ENCODE peak calls at places on chromosomes 2 and 18, in six cellular contexts. One of them, this sample, is unnamed.
A peak's percentile ranks its signal among the peaks of the same experiment; 100 is the strongest.

GRCh38 chr2:64330691-64331429 is 123.1 kb upstream of the LGALSL start:
- DNase-seq in cardiac fibroblast: peak; percentile 94
- DNase-seq in dorsolateral prefrontal cortex: peak; percentile 75
- DNase-seq in cardiac muscle cell: peak; percentile 94
- DNase-seq in fibroblast of pulmonary artery: peak; percentile 95
- DNase-seq in MM.1S: peak; percentile 78
- DNase-seq in this sample: peak; percentile 35

GRCh38 chr18:33558529-33558928 is 19.5 kb upstream of the ASXL3 start:
- DNase-seq in cardiac fibroblast: no peak
- DNase-seq in dorsolateral prefrontal cortex: no peak
- DNase-seq in cardiac muscle cell: no peak
- DNase-seq in fibroblast of pulmonary artery: no peak
- DNase-seq in MM.1S: no peak
- DNase-seq in this sample: no peak

GRCh38 chr2:149994057-149994728 is 406.6 kb upstream of the MMADHC start:
- DNase-seq in cardiac fibroblast: peak; percentile 66
- DNase-seq in dorsolateral prefrontal cortex: no peak
- DNase-seq in cardiac muscle cell: peak; percentile 58
- DNase-seq in fibroblast of pulmonary artery: peak; percentile 55
- DNase-seq in MM.1S: no peak
- DNase-seq in this sample: no peak

GRCh38 chr2:212609499-212609898 is 70.9 kb upstream of the ERBB4 start:
- DNase-seq in cardiac fibroblast: no peak
- DNase-seq in dorsolateral prefrontal cortex: no peak
- DNase-seq in cardiac muscle cell: no peak
- DNase-seq in fibroblast of pulmonary artery: no peak
- DNase-seq in MM.1S: no peak
- DNase-seq in this sample: no peak

GRCh38 chr2:172408143-172408766 is 19.1 kb upstream of the ITGA6 start:
- DNase-seq in cardiac fibroblast: no peak
- DNase-seq in dorsolateral prefrontal cortex: no peak
- DNase-seq in cardiac muscle cell: no peak
- DNase-seq in fibroblast of pulmonary artery: no peak
- DNase-seq in MM.1S: no peak
- DNase-seq in this sample: no peak

GRCh38 chr2:32836961-32837360 is 109.8 kb upstream of the LTBP1 start:
- DNase-seq in cardiac fibroblast: no peak
- DNase-seq in dorsolateral prefrontal cortex: no peak
- DNase-seq in cardiac muscle cell: no peak
- DNase-seq in fibroblast of pulmonary artery: no peak
- DNase-seq in MM.1S: no peak
- DNase-seq in this sample: no peak

GRCh38 chr2:210288376-210288775 is 26.6 kb downstream of the MYL1 start:
- DNase-seq in cardiac fibroblast: no peak
- DNase-seq in dorsolateral prefrontal cortex: no peak
- DNase-seq in cardiac muscle cell: no peak
- DNase-seq in fibroblast of pulmonary artery: no peak
- DNase-seq in MM.1S: no peak
- DNase-seq in this sample: no peak

GRCh38 chr2:149586063-149586462 is 1.5 kb downstream of the MMADHC start:
- DNase-seq in cardiac fibroblast: no peak
- DNase-seq in dorsolateral prefrontal cortex: no peak
- DNase-seq in cardiac muscle cell: no peak
- DNase-seq in fibroblast of pulmonary artery: no peak
- DNase-seq in MM.1S: no peak
- DNase-seq in this sample: no peak

GRCh38 chr2:70942900-70943871 is 7.5 kb downstream of the ATP6V1B1 start:
- DNase-seq in cardiac fibroblast: peak; percentile 24
- DNase-seq in dorsolateral prefrontal cortex: no peak
- DNase-seq in cardiac muscle cell: no peak
- DNase-seq in fibroblast of pulmonary artery: no peak
- DNase-seq in MM.1S: no peak
- DNase-seq in this sample: no peak

GRCh38 chr2:21759819-21760218 is 636.1 kb downstream of the TDRD15 start:
- DNase-seq in cardiac fibroblast: no peak
- DNase-seq in dorsolateral prefrontal cortex: no peak
- DNase-seq in cardiac muscle cell: no peak
- DNase-seq in fibroblast of pulmonary artery: no peak
- DNase-seq in MM.1S: no peak
- DNase-seq in this sample: no peak

GRCh38 chr2:230128943-230129342 is 60.2 kb upstream of the SLC16A14 start:
- DNase-seq in cardiac fibroblast: peak; percentile 27
- DNase-seq in dorsolateral prefrontal cortex: no peak
- DNase-seq in cardiac muscle cell: peak; percentile 36
- DNase-seq in fibroblast of pulmonary artery: peak; percentile 4
- DNase-seq in MM.1S: no peak
- DNase-seq in this sample: no peak

GRCh38 chr2:207319321-207319720 is 153.6 kb upstream of the KLF7 start:
- DNase-seq in cardiac fibroblast: no peak
- DNase-seq in dorsolateral prefrontal cortex: no peak
- DNase-seq in cardiac muscle cell: no peak
- DNase-seq in fibroblast of pulmonary artery: no peak
- DNase-seq in MM.1S: no peak
- DNase-seq in this sample: no peak

GRCh38 chr2:208820289-208820688 is 413.7 kb downstream of the PTH2R start:
- DNase-seq in cardiac fibroblast: no peak
- DNase-seq in dorsolateral prefrontal cortex: no peak
- DNase-seq in cardiac muscle cell: no peak
- DNase-seq in fibroblast of pulmonary artery: no peak
- DNase-seq in MM.1S: peak; percentile 80
- DNase-seq in this sample: no peak

GRCh38 chr2:17643031-17643615 is 102.6 kb downstream of the VSNL1 start:
- DNase-seq in cardiac fibroblast: peak; percentile 93
- DNase-seq in dorsolateral prefrontal cortex: no peak
- DNase-seq in cardiac muscle cell: peak; percentile 93
- DNase-seq in fibroblast of pulmonary artery: peak; percentile 93
- DNase-seq in MM.1S: no peak
- DNase-seq in this sample: no peak

GRCh38 chr2:8550932-8551621 is 130.8 kb upstream of the ID2 start:
- DNase-seq in cardiac fibroblast: no peak
- DNase-seq in dorsolateral prefrontal cortex: no peak
- DNase-seq in cardiac muscle cell: no peak
- DNase-seq in fibroblast of pulmonary artery: no peak
- DNase-seq in MM.1S: no peak
- DNase-seq in this sample: no peak

GRCh38 chr18:58525517-58525916 is 103.4 kb downstream of the ALPK2 start:
- DNase-seq in cardiac fibroblast: no peak
- DNase-seq in dorsolateral prefrontal cortex: no peak
- DNase-seq in cardiac muscle cell: no peak
- DNase-seq in fibroblast of pulmonary artery: no peak
- DNase-seq in MM.1S: no peak
- DNase-seq in this sample: peak; percentile 64

GRCh38 chr2:14288016-14288415 is 344.5 kb upstream of the LRATD1 start:
- DNase-seq in cardiac fibroblast: no peak
- DNase-seq in dorsolateral prefrontal cortex: no peak
- DNase-seq in cardiac muscle cell: no peak
- DNase-seq in fibroblast of pulmonary artery: no peak
- DNase-seq in MM.1S: no peak
- DNase-seq in this sample: no peak
- TF ChIP-seq CTCF in cardiac fibroblast: no peak
- TF ChIP-seq CTCF in dorsolateral prefrontal cortex: no peak
- TF ChIP-seq CTCF in cardiac muscle cell: no peak
- TF ChIP-seq CTCF in fibroblast of pulmonary artery: no peak
- TF ChIP-seq CTCF in MM.1S: no peak
- TF ChIP-seq CTCF in this sample: no peak

GRCh38 chr2:216634317-216635148 is 1.3 kb downstream of the IGFBP2 start:
- DNase-seq in cardiac fibroblast: no peak
- DNase-seq in dorsolateral prefrontal cortex: no peak
- DNase-seq in cardiac muscle cell: peak; percentile 40
- DNase-seq in fibroblast of pulmonary artery: no peak
- DNase-seq in MM.1S: no peak
- DNase-seq in this sample: no peak

GRCh38 chr2:216635701-216636541 is 2.7 kb downstream of the IGFBP2 start:
- DNase-seq in cardiac fibroblast: no peak
- DNase-seq in dorsolateral prefrontal cortex: no peak
- DNase-seq in cardiac muscle cell: no peak
- DNase-seq in fibroblast of pulmonary artery: no peak
- DNase-seq in MM.1S: no peak
- DNase-seq in this sample: no peak

GRCh38 chr2:216633616-216634316 is 546 bp downstream of the IGFBP2 start:
- DNase-seq in cardiac fibroblast: no peak
- DNase-seq in dorsolateral prefrontal cortex: no peak
- DNase-seq in cardiac muscle cell: no peak
- DNase-seq in fibroblast of pulmonary artery: no peak
- DNase-seq in MM.1S: no peak
- DNase-seq in this sample: no peak

GRCh38 chr2:216636570-216637450 is 3.6 kb downstream of the IGFBP2 start:
- DNase-seq in cardiac fibroblast: peak; percentile 33
- DNase-seq in dorsolateral prefrontal cortex: no peak
- DNase-seq in cardiac muscle cell: peak; percentile 15
- DNase-seq in fibroblast of pulmonary artery: no peak
- DNase-seq in MM.1S: no peak
- DNase-seq in this sample: no peak

DNA sequence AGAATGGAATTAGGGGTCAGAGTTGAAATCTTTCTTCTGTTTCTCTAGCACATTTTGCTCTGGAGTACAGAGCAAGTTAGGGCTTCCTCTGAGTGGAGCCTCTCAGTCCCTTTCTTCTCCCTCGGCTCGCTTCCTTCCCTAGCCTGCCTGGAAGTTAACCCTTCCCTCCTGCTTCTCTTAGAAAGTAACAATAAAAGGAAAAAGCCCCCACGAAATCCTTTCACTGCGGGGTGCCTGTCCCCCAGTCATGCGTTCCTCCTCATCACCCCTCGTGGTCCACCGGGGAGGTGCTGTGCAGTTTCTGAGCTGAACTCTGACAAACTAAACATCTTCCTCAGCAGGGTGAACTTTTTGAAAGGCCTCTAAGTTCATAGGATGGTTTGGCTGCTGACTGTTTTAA is 2.0 kb downstream of the IGFBP2 start:
- DNase-seq in cardiac fibroblast: no peak
- DNase-seq in dorsolateral prefrontal cortex: no peak
- DNase-seq in cardiac muscle cell: no peak
- DNase-seq in fibroblast of pulmonary artery: no peak
- DNase-seq in MM.1S: no peak
- DNase-seq in this sample: no peak
- H3K4me3 ChIP-seq in cardiac fibroblast: no peak overlapping the region
- H3K4me3 ChIP-seq in dorsolateral prefrontal cortex: peak overlapping the region; percentile 59
- H3K4me3 ChIP-seq in cardiac muscle cell: peak overlapping the region; percentile 92
- H3K4me3 ChIP-seq in fibroblast of pulmonary artery: peak overlapping the region; percentile 44
- H3K4me3 ChIP-seq in MM.1S: no peak overlapping the region
- H3K4me3 ChIP-seq in this sample: no peak overlapping the region

GRCh38 chr2:109260886-109261700 is 132.1 kb downstream of the SH3RF3 start:
- DNase-seq in cardiac fibroblast: peak; percentile 47
- DNase-seq in dorsolateral prefrontal cortex: no peak
- DNase-seq in cardiac muscle cell: peak; percentile 45
- DNase-seq in fibroblast of pulmonary artery: peak; percentile 47
- DNase-seq in MM.1S: peak; percentile 28
- DNase-seq in this sample: no peak
- TF ChIP-seq CTCF in cardiac fibroblast: peak; percentile 49
- TF ChIP-seq CTCF in dorsolateral prefrontal cortex: no peak
- TF ChIP-seq CTCF in cardiac muscle cell: peak; percentile 46
- TF ChIP-seq CTCF in fibroblast of pulmonary artery: peak; percentile 44
- TF ChIP-seq CTCF in MM.1S: peak; percentile 37
- TF ChIP-seq CTCF in this sample: peak; percentile 30

GRCh38 chr2:78035804-78036203 is 513.6 kb upstream of the LRRTM4 start:
- DNase-seq in cardiac fibroblast: no peak
- DNase-seq in dorsolateral prefrontal cortex: no peak
- DNase-seq in cardiac muscle cell: no peak
- DNase-seq in fibroblast of pulmonary artery: no peak
- DNase-seq in MM.1S: no peak
- DNase-seq in this sample: no peak
- H3K4me3 ChIP-seq in cardiac fibroblast: no peak overlapping the region
- H3K4me3 ChIP-seq in dorsolateral prefrontal cortex: no peak overlapping the region
- H3K4me3 ChIP-seq in cardiac muscle cell: no peak overlapping the region
- H3K4me3 ChIP-seq in fibroblast of pulmonary artery: no peak overlapping the region
- H3K4me3 ChIP-seq in MM.1S: no peak overlapping the region
- H3K4me3 ChIP-seq in this sample: no peak overlapping the region

GRCh38 chr2:235116885-235117492 is 165.2 kb downstream of the SH3BP4 start:
- DNase-seq in cardiac fibroblast: peak; percentile 62
- DNase-seq in dorsolateral prefrontal cortex: no peak
- DNase-seq in cardiac muscle cell: peak; percentile 65
- DNase-seq in fibroblast of pulmonary artery: peak; percentile 66
- DNase-seq in MM.1S: peak; percentile 55
- DNase-seq in this sample: no peak
- TF ChIP-seq CTCF in cardiac fibroblast: peak; percentile 44
- TF ChIP-seq CTCF in dorsolateral prefrontal cortex: peak; percentile 86
- TF ChIP-seq CTCF in cardiac muscle cell: peak; percentile 52
- TF ChIP-seq CTCF in fibroblast of pulmonary artery: peak; percentile 59
- TF ChIP-seq CTCF in MM.1S: peak; percentile 57
- TF ChIP-seq CTCF in this sample: peak; percentile 31

GRCh38 chr2:39359453-39360038 is 77.5 kb downstream of the MAP4K3 start:
- DNase-seq in cardiac fibroblast: no peak
- DNase-seq in dorsolateral prefrontal cortex: no peak
- DNase-seq in cardiac muscle cell: no peak
- DNase-seq in fibroblast of pulmonary artery: no peak
- DNase-seq in MM.1S: no peak
- DNase-seq in this sample: no peak

GRCh38 chr2:39362595-39362994 is 74.5 kb downstream of the MAP4K3 start:
- DNase-seq in cardiac fibroblast: no peak
- DNase-seq in dorsolateral prefrontal cortex: no peak
- DNase-seq in cardiac muscle cell: no peak
- DNase-seq in fibroblast of pulmonary artery: no peak
- DNase-seq in MM.1S: no peak
- DNase-seq in this sample: no peak

GRCh38 chr2:39356922-39357639 is 80.0 kb downstream of the MAP4K3 start:
- DNase-seq in cardiac fibroblast: no peak
- DNase-seq in dorsolateral prefrontal cortex: no peak
- DNase-seq in cardiac muscle cell: no peak
- DNase-seq in fibroblast of pulmonary artery: no peak
- DNase-seq in MM.1S: no peak
- DNase-seq in this sample: no peak

DNA sequence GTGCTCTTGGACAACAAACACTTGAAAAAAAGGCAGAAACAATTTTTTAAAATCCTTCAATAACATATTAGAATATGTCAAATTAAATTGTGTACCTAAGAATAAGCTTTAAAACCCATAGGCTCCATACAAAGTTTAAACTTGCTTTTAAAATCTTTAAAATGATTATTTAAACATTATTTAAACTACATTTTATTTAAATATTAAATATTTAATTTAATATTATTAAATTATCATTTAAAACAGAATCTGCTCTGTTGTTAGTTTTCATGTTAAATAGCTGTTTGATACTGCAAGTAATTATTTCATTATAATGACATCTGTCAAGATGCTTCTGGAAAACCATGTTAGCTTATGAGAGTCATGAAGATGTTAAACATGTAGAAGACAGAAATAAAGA is 75.6 kb downstream of the MAP4K3 start:
- DNase-seq in cardiac fibroblast: no peak
- DNase-seq in dorsolateral prefrontal cortex: no peak
- DNase-seq in cardiac muscle cell: no peak
- DNase-seq in fibroblast of pulmonary artery: no peak
- DNase-seq in MM.1S: no peak
- DNase-seq in this sample: no peak
- H3K4me3 ChIP-seq in cardiac fibroblast: no peak overlapping the region
- H3K4me3 ChIP-seq in dorsolateral prefrontal cortex: no peak overlapping the region
- H3K4me3 ChIP-seq in cardiac muscle cell: no peak overlapping the region
- H3K4me3 ChIP-seq in fibroblast of pulmonary artery: no peak overlapping the region
- H3K4me3 ChIP-seq in MM.1S: no peak overlapping the region
- H3K4me3 ChIP-seq in this sample: no peak overlapping the region